ENCODE peak calls at places on chromosomes 5 and 9, in four cellular contexts. U is GM12878, S is K562, K is H1. N is an unnamed sample.

GRCh38 chr5:179119415-179120170 is 59.4 kb downstream of the ZNF354C start:
- DNase-seq in U (no peak), S (no peak), K (peak), N (no peak)

GRCh38 chr9:21830589-21830988 is 28.2 kb downstream of the MTAP start:
- DNase-seq in U (no peak), S (no peak), K (no peak), N (no peak)

GRCh38 chr5:10695055-10695649 is 65.9 kb downstream of the DAP start:
- DNase-seq in U (no peak), S (no peak), K (peak), N (peak)

GRCh38 chr5:102638316-102638715 is 116.8 kb upstream of the PAM start:
- DNase-seq in U (no peak), S (no peak), K (no peak), N (no peak)

GRCh38 chr9:4936823-4937222 is 48.2 kb upstream of the JAK2 start:
- DNase-seq in U (peak), S (no peak), K (no peak), N (no peak)

GRCh38 chr9:96078866-96079505 is 203.5 kb downstream of the ERCC6L2 start:
- DNase-seq in U (no peak), S (no peak), K (no peak), N (no peak)

GRCh38 chr9:129391215-129391614 is 213.2 kb upstream of the IER5L start:
- DNase-seq in U (no peak), S (no peak), K (no peak), N (no peak)

GRCh38 chr5:98470747-98471146 is 302.7 kb upstream of the RGMB start:
- DNase-seq in U (no peak), S (no peak), K (no peak), N (no peak)

GRCh38 chr9:124033967-124034366 is 22.4 kb downstream of the LHX2 start:
- DNase-seq in U (no peak), S (no peak), K (no peak), N (no peak)

GRCh38 chr9:93093081-93093448 is 3.0 kb upstream of the CARD19 start:
- DNase-seq in U (no peak), S (no peak), K (no peak), N (no peak)

GRCh38 chr9:93096131-93096802 is at the start of gene CARD19:
- DNase-seq in U (no peak), S (peak), K (peak), N (no peak)

GRCh38 chr9:93093449-93094293 is 2.3 kb upstream of the CARD19 start:
- DNase-seq in U (no peak), S (peak), K (no peak), N (no peak)

GRCh38 chr9:93095205-93096130 is 549 bp upstream of the CARD19 start:
- DNase-seq in U (peak), S (peak), K (peak), N (peak)

GRCh38 chr9:93094294-93095204 is 1.5 kb upstream of the CARD19 start:
- DNase-seq in U (no peak), S (no peak), K (no peak), N (no peak)
- TF ChIP-seq HDAC6 in U (no peak), S (no peak), K (no peak), N (no peak)

GRCh38 chr9:26975728-26976707 is 19.8 kb downstream of the IFT74 start:
- DNase-seq in U (no peak), S (no peak), K (peak), N (peak)
- TF ChIP-seq HDAC6 in U (no peak), S (no peak), K (no peak), N (no peak)

DNA sequence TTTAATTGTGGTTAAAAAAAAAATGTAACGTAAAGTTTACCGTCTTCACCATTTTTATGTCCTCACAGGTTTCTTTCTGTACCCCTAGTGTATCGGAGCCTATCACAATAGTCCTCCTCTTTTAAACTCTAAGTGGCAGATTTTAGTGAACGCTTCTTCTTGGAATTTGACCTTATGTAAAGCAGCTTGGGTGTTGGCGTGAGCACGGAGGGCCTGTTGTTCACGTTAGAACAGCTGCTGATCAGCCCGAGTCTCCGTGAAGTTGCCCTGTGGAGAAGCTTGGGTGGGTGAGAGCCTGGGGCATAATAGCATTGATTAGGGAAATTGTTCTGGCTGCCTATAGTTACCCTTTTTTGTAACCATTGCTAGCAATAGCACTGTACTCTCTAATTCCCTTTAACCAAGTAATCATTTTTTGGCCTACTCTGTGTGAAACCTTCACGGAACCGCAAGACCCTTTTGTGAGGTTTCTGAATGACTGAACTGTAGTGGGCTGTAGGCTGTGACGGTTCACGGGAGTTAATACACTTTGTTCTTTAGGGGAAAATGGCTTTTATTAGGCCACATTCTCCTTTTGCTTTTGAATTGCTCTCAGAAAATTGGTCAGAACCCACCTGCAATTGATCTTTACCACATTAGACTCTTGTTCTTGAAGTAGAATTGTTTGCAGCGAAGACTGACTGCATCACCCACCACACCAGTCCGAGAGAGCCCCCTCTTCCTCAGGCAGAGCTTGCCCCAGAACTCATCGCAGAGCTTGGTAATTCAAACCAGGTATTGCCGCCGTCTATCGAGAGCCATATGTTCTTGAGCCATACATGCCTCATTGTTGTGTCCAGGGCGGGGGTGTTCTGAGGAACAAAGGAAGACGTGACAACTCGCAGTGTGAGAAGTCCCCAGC is 166.7 kb upstream of the OTULINL start:
- DNase-seq in U (peak), S (no peak), K (no peak), N (no peak)
- TF ChIP-seq HDAC6 in U (no peak), S (no peak), K (no peak), N (no peak)

GRCh38 chr5:5140051-5141010 is at the start of gene ADAMTS16:
- DNase-seq in U (no peak), S (no peak), K (peak), N (no peak)
- TF ChIP-seq HDAC6 in U (no peak), S (no peak), K (no peak), N (no peak)

DNA sequence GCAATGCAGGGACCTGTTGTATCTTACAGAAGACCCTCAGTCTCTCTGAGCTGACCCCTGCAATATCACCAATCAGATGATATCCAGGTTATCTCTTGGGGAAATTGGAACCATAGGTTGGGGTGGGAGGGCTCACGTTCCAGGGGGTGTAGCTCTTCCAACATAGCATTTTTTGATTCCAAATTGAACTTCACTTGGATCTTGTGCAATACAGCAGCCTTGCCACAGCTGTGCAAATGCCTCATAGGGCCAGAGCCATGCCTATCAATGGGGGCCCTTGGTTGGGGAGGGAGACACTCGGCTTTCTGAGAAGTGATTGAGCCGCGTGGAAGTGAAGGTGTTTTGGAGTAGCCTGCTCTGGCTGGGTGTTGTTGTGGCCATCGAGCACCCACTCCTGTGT is 117.2 kb upstream of the PITX1 start:
- DNase-seq in U (no peak), S (no peak), K (no peak), N (no peak)
- TF ChIP-seq HDAC6 in U (no peak), S (no peak), K (no peak), N (no peak)

DNA sequence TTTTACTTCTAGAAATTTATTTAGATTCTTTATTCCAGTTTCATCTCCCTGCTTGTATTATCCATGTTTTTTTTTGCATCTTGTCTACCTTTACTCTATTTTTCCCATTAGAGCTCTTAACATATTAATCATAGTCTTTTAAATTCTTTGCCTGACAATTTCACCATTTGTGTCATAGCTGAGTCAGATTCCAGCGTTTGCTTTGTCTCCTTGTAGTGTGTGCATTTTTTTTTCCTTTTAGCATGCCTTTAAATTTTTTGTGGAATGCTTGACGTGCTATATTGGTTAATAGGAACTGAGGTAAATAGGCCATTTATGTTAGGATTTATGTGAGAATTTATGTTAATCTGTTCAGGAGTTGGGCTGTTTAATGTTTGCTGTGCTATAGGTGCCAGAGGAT is 41.8 kb upstream of the NFIL3 start:
- DNase-seq in U (no peak), S (no peak), K (no peak), N (no peak)
- TF ChIP-seq HDAC6 in U (no peak), S (no peak), K (no peak), N (no peak)

GRCh38 chr9:137085918-137086530 is 761 bp upstream of the MAN1B1 start:
- DNase-seq in U (no peak), S (no peak), K (no peak), N (no peak)
- TF ChIP-seq HDAC6 in U (no peak), S (no peak), K (no peak), N (no peak)

DNA sequence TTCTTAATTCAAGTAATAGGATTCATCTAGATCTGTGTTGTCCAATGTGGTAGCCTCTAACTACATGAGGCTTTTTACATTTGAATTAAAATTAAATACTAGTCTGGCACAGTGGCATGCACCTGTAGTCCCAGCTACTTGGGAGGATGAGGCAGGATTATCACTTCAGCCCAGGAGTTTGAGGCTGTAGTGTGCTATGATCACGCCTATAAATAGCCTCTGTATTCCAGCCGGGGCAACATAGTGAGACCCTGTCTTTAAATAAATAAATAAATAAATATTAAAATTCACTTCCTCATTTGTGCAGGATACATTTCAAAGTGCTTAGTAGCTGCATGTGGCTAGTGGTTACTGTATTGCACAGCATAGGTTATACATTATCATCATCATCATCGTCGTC is 91.8 kb downstream of the UBE2R2 start:
- DNase-seq in U (no peak), S (no peak), K (no peak), N (no peak)
- TF ChIP-seq HDAC6 in U (no peak), S (no peak), K (no peak), N (no peak)

GRCh38 chr5:32222723-32223470 is 48.8 kb upstream of the GOLPH3 start:
- DNase-seq in U (no peak), S (no peak), K (no peak), N (no peak)

GRCh38 chr5:32217886-32218396 is 43.8 kb upstream of the GOLPH3 start:
- DNase-seq in U (no peak), S (no peak), K (no peak), N (peak)
- TF ChIP-seq HDAC6 in U (no peak), S (no peak), K (no peak), N (no peak)